ENCODE peak calls at places on chromosomes 4 and X, in five cellular contexts. M is bronchial epithelial cell, Z is NCI-H774, X is RKO, I is GM12864. C is an unnamed sample.

GRCh38 chrX:134026732-134027311 is 41.4 kb upstream of the GPC3 start:
- DNase-seq in M (peak), Z (peak), X (peak), I (peak), C (peak)

GRCh38 chrX:65522739-65523372 is 11.7 kb downstream of the LAS1L start:
- DNase-seq in M (peak), Z (no peak), X (peak), I (no peak), C (no peak)

GRCh38 chr4:61373901-61374611 is 173.9 kb downstream of the ADGRL3 start:
- DNase-seq in M (peak), Z (no peak), X (no peak), I (no peak), C (no peak)

GRCh38 chr4:99943904-99944437 is 2.4 kb downstream of the DNAJB14 start:
- DNase-seq in M (no peak), Z (no peak), X (no peak), I (no peak), C (no peak)

GRCh38 chr4:70425306-70425705 is 27.6 kb downstream of the OPRPN start:
- DNase-seq in M (peak), Z (no peak), X (no peak), I (no peak), C (no peak)

GRCh38 chr4:128155231-128155855 is 94.2 kb downstream of the LARP1B start:
- DNase-seq in M (no peak), Z (no peak), X (no peak), I (no peak), C (no peak)

GRCh38 chr4:75745721-75746199 is 21.4 kb downstream of the USO1 start:
- DNase-seq in M (no peak), Z (no peak), X (no peak), I (no peak), C (no peak)

GRCh38 chr4:52037730-52038108 is 380 bp downstream of the SGCB start:
- DNase-seq in M (no peak), Z (no peak), X (peak), I (peak), C (peak)

GRCh38 chr4:101140228-101140627 is 207.1 kb downstream of the PPP3CA start:
- DNase-seq in M (no peak), Z (no peak), X (no peak), I (no peak), C (no peak)

GRCh38 chrX:11113731-11114130 is 2.6 kb downstream of the HCCS start:
- DNase-seq in M (no peak), Z (no peak), X (no peak), I (no peak), C (no peak)

GRCh38 chr4:41181037-41181436 is 33.3 kb downstream of the APBB2 start:
- DNase-seq in M (no peak), Z (no peak), X (no peak), I (no peak), C (no peak)

GRCh38 chrX:103918584-103919335 is 43.7 kb upstream of the TMSB15B start:
- DNase-seq in M (peak), Z (peak), X (no peak), I (peak), C (peak)

GRCh38 chrX:78687586-78687985 is 28.5 kb upstream of the RTL3 start:
- DNase-seq in M (no peak), Z (no peak), X (no peak), I (peak), C (no peak)

GRCh38 chr4:1234296-1234695 is 14.6 kb downstream of the CTBP1 start:
- DNase-seq in M (no peak), Z (no peak), X (no peak), I (no peak), C (peak)

GRCh38 chrX:44343412-44343942 is at the start of gene EFHC2:
- DNase-seq in M (no peak), Z (no peak), X (no peak), I (no peak), C (peak)

GRCh38 chr4:53914313-53915016 is 149.9 kb downstream of the CHIC2 start:
- DNase-seq in M (peak), Z (no peak), X (peak), I (no peak), C (no peak)

GRCh38 chr4:75561789-75562188 is 5.9 kb downstream of the ODAPH start:
- DNase-seq in M (peak), Z (no peak), X (no peak), I (no peak), C (peak)

GRCh38 chrX:130179579-130180215 is 7.9 kb downstream of the RAB33A start:
- DNase-seq in M (no peak), Z (no peak), X (no peak), I (no peak), C (no peak)

GRCh38 chrX:149830192-149830873 is 48.6 kb downstream of the MAGEA9 start:
- DNase-seq in M (peak), Z (no peak), X (no peak), I (no peak), C (peak)

GRCh38 chrX:56564921-56565861 is 1.8 kb downstream of the UBQLN2 start:
- DNase-seq in M (no peak), Z (no peak), X (peak), I (no peak), C (peak)

GRCh38 chr4:110630621-110631402 is 7.9 kb upstream of the PITX2 start:
- DNase-seq in M (no peak), Z (no peak), X (no peak), I (no peak), C (peak)

GRCh38 chr4:89263265-89263664 is 44.3 kb downstream of the GPRIN3 start:
- DNase-seq in M (no peak), Z (no peak), X (no peak), I (no peak), C (peak)

GRCh38 chr4:21858971-21859370 is 89.6 kb downstream of the KCNIP4 start:
- DNase-seq in M (no peak), Z (no peak), X (no peak), I (no peak), C (no peak)